ENCODE peak calls at places on chromosomes 7 and 10, in five cellular contexts. One of them, this sample, is unnamed. For H3K4me1, the result is how much of the 10 kb centered on the place peaks cover.

GRCh38 chr7:106542550-106543220 is 118.3 kb downstream of the CCDC71L start:
- DNase-seq in GM12878: peak
- DNase-seq in H1: peak
- DNase-seq in Panc1: peak
- DNase-seq in HepG2: peak
- DNase-seq in this sample: peak

GRCh38 chr7:137007001-137007725 is 138.7 kb downstream of the CHRM2 start:
- DNase-seq in GM12878: no peak
- DNase-seq in H1: no peak
- DNase-seq in Panc1: no peak
- DNase-seq in HepG2: no peak
- DNase-seq in this sample: no peak

GRCh38 chr10:95988702-95989101 is 54.7 kb upstream of the CCNJ start:
- DNase-seq in GM12878: no peak
- DNase-seq in H1: no peak
- DNase-seq in Panc1: no peak
- DNase-seq in HepG2: no peak
- DNase-seq in this sample: no peak

GRCh38 chr7:2706685-2707126 is 18.7 kb downstream of the AMZ1 start:
- DNase-seq in GM12878: no peak
- DNase-seq in H1: no peak
- DNase-seq in Panc1: no peak
- DNase-seq in HepG2: no peak
- DNase-seq in this sample: no peak

GRCh38 chr7:116782177-116782711 is 80.1 kb upstream of the CAPZA2 start:
- DNase-seq in GM12878: no peak
- DNase-seq in H1: no peak
- DNase-seq in Panc1: no peak
- DNase-seq in HepG2: no peak
- DNase-seq in this sample: no peak

GRCh38 chr10:47158116-47159071 is 141.6 kb upstream of the GDF10 start:
- DNase-seq in GM12878: no peak
- DNase-seq in H1: no peak
- DNase-seq in Panc1: no peak
- DNase-seq in HepG2: no peak
- DNase-seq in this sample: no peak

GRCh38 chr10:18397886-18398285 is 253.5 kb downstream of the NSUN6 start:
- DNase-seq in GM12878: no peak
- DNase-seq in H1: no peak
- DNase-seq in Panc1: no peak
- DNase-seq in HepG2: no peak
- DNase-seq in this sample: no peak

GRCh38 chr10:5317547-5318107 is 47.1 kb upstream of the UCN3 start:
- DNase-seq in GM12878: no peak
- DNase-seq in H1: no peak
- DNase-seq in Panc1: peak
- DNase-seq in HepG2: peak
- DNase-seq in this sample: no peak

GRCh38 chr10:36475746-36476145 is 649.7 kb upstream of the ANKRD30A start:
- DNase-seq in GM12878: no peak
- DNase-seq in H1: no peak
- DNase-seq in Panc1: no peak
- DNase-seq in HepG2: no peak
- DNase-seq in this sample: no peak

GRCh38 chr10:5977471-5978370 is at the start of gene IL15RA:
- DNase-seq in GM12878: no peak
- DNase-seq in H1: no peak
- DNase-seq in Panc1: no peak
- DNase-seq in HepG2: peak
- DNase-seq in this sample: peak

GRCh38 chr7:117666019-117666418 is 186.2 kb downstream of the CFTR start:
- DNase-seq in GM12878: no peak
- DNase-seq in H1: no peak
- DNase-seq in Panc1: no peak
- DNase-seq in HepG2: no peak
- DNase-seq in this sample: peak

GRCh38 chr10:110408203-110408871 is 89.4 kb upstream of the DUSP5 start:
- DNase-seq in GM12878: no peak
- DNase-seq in H1: no peak
- DNase-seq in Panc1: no peak
- DNase-seq in HepG2: no peak
- DNase-seq in this sample: no peak

GRCh38 chr7:91634485-91635177 is 245.9 kb downstream of the MTERF1 start:
- DNase-seq in GM12878: no peak
- DNase-seq in H1: no peak
- DNase-seq in Panc1: no peak
- DNase-seq in HepG2: no peak
- DNase-seq in this sample: no peak

GRCh38 chr10:34979938-34980337 is 110.2 kb downstream of the CUL2 start:
- DNase-seq in GM12878: no peak
- DNase-seq in H1: no peak
- DNase-seq in Panc1: no peak
- DNase-seq in HepG2: no peak
- DNase-seq in this sample: no peak

GRCh38 chr7:70208236-70209063 is 610.2 kb downstream of the AUTS2 start:
- DNase-seq in GM12878: no peak
- DNase-seq in H1: no peak
- DNase-seq in Panc1: no peak
- DNase-seq in HepG2: no peak
- DNase-seq in this sample: no peak

DNA sequence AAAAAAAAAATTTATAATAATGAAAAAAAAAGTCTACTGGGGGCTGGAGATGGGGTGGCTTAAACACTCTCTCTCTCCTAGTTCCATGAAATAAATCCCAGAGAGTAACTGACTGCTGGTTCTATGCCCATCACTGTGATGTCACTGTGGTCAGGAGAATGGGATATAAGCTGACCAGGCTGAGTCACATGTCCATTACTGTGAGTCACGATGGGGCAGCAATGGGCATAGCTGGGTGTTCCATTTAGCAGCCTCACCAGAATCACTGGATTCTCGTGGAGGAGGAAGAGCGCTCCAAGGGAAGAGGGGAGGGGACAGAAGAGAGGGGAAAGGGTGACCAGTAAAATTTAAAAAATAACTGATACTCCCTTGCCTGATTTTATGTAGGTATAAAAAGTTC is 37.1 kb downstream of the MASTL start:
- DNase-seq in GM12878: no peak
- DNase-seq in H1: no peak
- DNase-seq in Panc1: peak
- DNase-seq in HepG2: no peak
- DNase-seq in this sample: peak
- TF ChIP-seq SIN3A in GM12878: no peak
- TF ChIP-seq SIN3A in H1: no peak
- TF ChIP-seq SIN3A in Panc1: no peak
- TF ChIP-seq SIN3A in HepG2: no peak
- TF ChIP-seq SIN3A in this sample: no peak

GRCh38 chr7:155223021-155223420 is 74.7 kb upstream of the INSIG1 start:
- DNase-seq in GM12878: no peak
- DNase-seq in H1: no peak
- DNase-seq in Panc1: no peak
- DNase-seq in HepG2: no peak
- DNase-seq in this sample: no peak

GRCh38 chr7:155221547-155221946 is 76.1 kb upstream of the INSIG1 start:
- DNase-seq in GM12878: no peak
- DNase-seq in H1: no peak
- DNase-seq in Panc1: no peak
- DNase-seq in HepG2: no peak
- DNase-seq in this sample: no peak

GRCh38 chr7:155222578-155222977 is 75.1 kb upstream of the INSIG1 start:
- DNase-seq in GM12878: no peak
- DNase-seq in H1: no peak
- DNase-seq in Panc1: no peak
- DNase-seq in HepG2: no peak
- DNase-seq in this sample: no peak

GRCh38 chr7:155220881-155221280 is 76.8 kb upstream of the INSIG1 start:
- DNase-seq in GM12878: no peak
- DNase-seq in H1: no peak
- DNase-seq in Panc1: no peak
- DNase-seq in HepG2: no peak
- DNase-seq in this sample: no peak

GRCh38 chr7:155222046-155222445 is 75.6 kb upstream of the INSIG1 start:
- DNase-seq in GM12878: no peak
- DNase-seq in H1: no peak
- DNase-seq in Panc1: no peak
- DNase-seq in HepG2: no peak
- DNase-seq in this sample: no peak
- H3K4me1 ChIP-seq in GM12878: under half
- H3K4me1 ChIP-seq in H1: under half
- H3K4me1 ChIP-seq in Panc1: under half
- H3K4me1 ChIP-seq in HepG2: under half
- H3K4me1 ChIP-seq in this sample: under half

GRCh38 chr10:107666214-107666613 is 501.7 kb upstream of the SORCS1 start:
- DNase-seq in GM12878: no peak
- DNase-seq in H1: no peak
- DNase-seq in Panc1: no peak
- DNase-seq in HepG2: no peak
- DNase-seq in this sample: no peak

GRCh38 chr10:107671968-107672367 is 507.5 kb upstream of the SORCS1 start:
- DNase-seq in GM12878: no peak
- DNase-seq in H1: no peak
- DNase-seq in Panc1: no peak
- DNase-seq in HepG2: no peak
- DNase-seq in this sample: no peak
- TF ChIP-seq SIN3A in GM12878: no peak
- TF ChIP-seq SIN3A in H1: no peak
- TF ChIP-seq SIN3A in Panc1: no peak
- TF ChIP-seq SIN3A in HepG2: no peak
- TF ChIP-seq SIN3A in this sample: no peak

GRCh38 chr10:94459385-94459784 is 57.0 kb downstream of the TBC1D12 start:
- DNase-seq in GM12878: no peak
- DNase-seq in H1: no peak
- DNase-seq in Panc1: no peak
- DNase-seq in HepG2: no peak
- DNase-seq in this sample: no peak
- H3K4me1 ChIP-seq in GM12878: under half
- H3K4me1 ChIP-seq in H1: under half
- H3K4me1 ChIP-seq in Panc1: under half
- H3K4me1 ChIP-seq in HepG2: under half
- H3K4me1 ChIP-seq in this sample: under half

GRCh38 chr10:42951486-42952251 is 125.2 kb upstream of the RET start:
- DNase-seq in GM12878: no peak
- DNase-seq in H1: no peak
- DNase-seq in Panc1: no peak
- DNase-seq in HepG2: no peak
- DNase-seq in this sample: no peak
- TF ChIP-seq SIN3A in GM12878: no peak
- TF ChIP-seq SIN3A in H1: no peak
- TF ChIP-seq SIN3A in Panc1: no peak
- TF ChIP-seq SIN3A in HepG2: no peak
- TF ChIP-seq SIN3A in this sample: no peak

GRCh38 chr10:1521741-1522140 is 215.6 kb downstream of the ADARB2 start:
- DNase-seq in GM12878: no peak
- DNase-seq in H1: no peak
- DNase-seq in Panc1: no peak
- DNase-seq in HepG2: no peak
- DNase-seq in this sample: no peak

GRCh38 chr10:1522237-1522636 is 215.1 kb downstream of the ADARB2 start:
- DNase-seq in GM12878: no peak
- DNase-seq in H1: no peak
- DNase-seq in Panc1: no peak
- DNase-seq in HepG2: no peak
- DNase-seq in this sample: no peak

GRCh38 chr10:1527951-1528350 is 209.4 kb downstream of the ADARB2 start:
- DNase-seq in GM12878: no peak
- DNase-seq in H1: no peak
- DNase-seq in Panc1: no peak
- DNase-seq in HepG2: no peak
- DNase-seq in this sample: no peak

GRCh38 chr10:1526427-1527055 is 210.8 kb downstream of the ADARB2 start:
- DNase-seq in GM12878: no peak
- DNase-seq in H1: no peak
- DNase-seq in Panc1: no peak
- DNase-seq in HepG2: no peak
- DNase-seq in this sample: no peak

GRCh38 chr10:1525354-1526162 is 211.8 kb downstream of the ADARB2 start:
- DNase-seq in GM12878: no peak
- DNase-seq in H1: no peak
- DNase-seq in Panc1: no peak
- DNase-seq in HepG2: no peak
- DNase-seq in this sample: no peak
- H3K4me1 ChIP-seq in GM12878: under half
- H3K4me1 ChIP-seq in H1: under half
- H3K4me1 ChIP-seq in Panc1: under half
- H3K4me1 ChIP-seq in HepG2: under half
- H3K4me1 ChIP-seq in this sample: under half

GRCh38 chr7:7177044-7177517 is 5.3 kb upstream of the C1GALT1 start:
- DNase-seq in GM12878: no peak
- DNase-seq in H1: no peak
- DNase-seq in Panc1: peak
- DNase-seq in HepG2: peak
- DNase-seq in this sample: peak
- TF ChIP-seq SIN3A in GM12878: no peak
- TF ChIP-seq SIN3A in H1: no peak
- TF ChIP-seq SIN3A in Panc1: no peak
- TF ChIP-seq SIN3A in HepG2: no peak
- TF ChIP-seq SIN3A in this sample: peak

This sample was measured in HCT116.